ENCODE peak calls at places on chromosomes 12 and 14, in five cellular contexts. X is colonic mucosa, V is endodermal cell, M is PC-3, B is IMR-90. K is an unnamed sample.

GRCh38 chr14:29724991-29725390 is 202.7 kb downstream of the PRKD1 start:
- DNase-seq in V (peak; percentile 69), B (peak; percentile 63), X (no peak), M (no peak), K (no peak)

GRCh38 chr14:34436118-34436905 is 25.7 kb downstream of the SPTSSA start:
- DNase-seq in X (no peak), B (peak; percentile 87), M (peak; percentile 79), V (no peak), K (peak; percentile 55)

GRCh38 chr14:64645220-64645891 is 58.9 kb upstream of the PLEKHG3 start:
- DNase-seq in V (peak; percentile 87), M (no peak), B (peak; percentile 97), X (no peak), K (peak; percentile 24)

GRCh38 chr12:82793882-82794281 is 107.2 kb downstream of the TMTC2 start:
- DNase-seq in V (peak; percentile 65), B (no peak), M (no peak), X (no peak), K (no peak)

GRCh38 chr12:114371733-114372132 is 34.2 kb downstream of the TBX5 start:
- DNase-seq in X (no peak), M (no peak), V (no peak), B (no peak), K (no peak)

GRCh38 chr12:106123551-106123991 is 15.2 kb downstream of the NUAK1 start:
- DNase-seq in V (peak; percentile 58), B (no peak), M (peak; percentile 55), X (no peak), K (no peak)

GRCh38 chr12:71846322-71846940 is 6.9 kb downstream of the TBC1D15 start:
- DNase-seq in V (no peak), B (peak; percentile 47), M (peak; percentile 62), X (no peak), K (peak; percentile 33)

GRCh38 chr12:20463920-20464524 is 95.7 kb downstream of the PDE3A start:
- DNase-seq in B (peak; percentile 16), X (no peak), M (peak; percentile 41), V (no peak), K (peak; percentile 13)

GRCh38 chr14:69363055-69363454 is 35.0 kb downstream of the ERH start:
- DNase-seq in X (no peak), M (no peak), V (peak; percentile 87), B (peak; percentile 33), K (peak; percentile 6)

GRCh38 chr12:89080797-89081470 is 271.4 kb downstream of the DUSP6 start:
- DNase-seq in X (no peak), B (peak; percentile 30), V (no peak), M (peak; percentile 37), K (no peak)

GRCh38 chr14:79332504-79333197 is 878.7 kb downstream of the DIO2 start:
- DNase-seq in X (no peak), B (peak; percentile 26), M (no peak), V (peak; percentile 73), K (no peak)

GRCh38 chr14:106185837-106186233 is 659.5 kb downstream of the TMEM121 start:
- DNase-seq in V (no peak), M (no peak), X (peak; percentile 32), B (no peak), K (no peak)

GRCh38 chr12:123131879-123132402 is 18.9 kb downstream of the PITPNM2 start:
- DNase-seq in V (peak; percentile 62), X (peak; percentile 71), B (no peak), M (no peak), K (no peak)

GRCh38 chr12:26704684-26705475 is 128.1 kb downstream of the ITPR2 start:
- DNase-seq in X (no peak), B (peak; percentile 47), M (peak; percentile 28), V (no peak), K (peak; percentile 20)

GRCh38 chr14:36271939-36272907 is 48.2 kb downstream of the MBIP start:
- DNase-seq in V (no peak), X (peak; percentile 40), B (peak; percentile 5), M (no peak), K (no peak)

GRCh38 chr14:56341766-56342418 is 223.7 kb downstream of the PELI2 start:
- DNase-seq in V (no peak), X (no peak), B (peak; percentile 92), M (no peak), K (no peak)

GRCh38 chr12:30753761-30754382 is 879 bp downstream of the CAPRIN2 start:
- DNase-seq in V (no peak), M (peak; percentile 12), B (peak; percentile 32), X (no peak), K (no peak)

GRCh38 chr14:68486033-68486732 is 306.7 kb downstream of the ZFP36L1 start:
- DNase-seq in V (no peak), M (no peak), X (no peak), B (no peak), K (peak; percentile 50)

GRCh38 chr12:46627686-46628085 is 198.1 kb downstream of the SLC38A4 start:
- DNase-seq in M (no peak), X (no peak), B (peak; percentile 61), V (no peak), K (no peak)

GRCh38 chr12:118981285-118982201 is at the start of gene SRRM4:
- DNase-seq in V (peak; percentile 97), M (no peak), X (no peak), B (no peak), K (no peak)

GRCh38 chr14:93234798-93235197 is 27.7 kb downstream of the UBR7 start:
- DNase-seq in V (no peak), B (peak; percentile 85), M (peak; percentile 94), X (no peak), K (no peak)

GRCh38 chr14:93230539-93230938 is 23.5 kb downstream of the UBR7 start:
- DNase-seq in B (no peak), X (no peak), M (no peak), V (no peak), K (no peak)

GRCh38 chr14:93228550-93228949 is 21.5 kb downstream of the UBR7 start:
- DNase-seq in X (no peak), M (no peak), V (no peak), B (no peak), K (no peak)

GRCh38 chr14:93232159-93232558 is 25.1 kb downstream of the UBR7 start:
- DNase-seq in X (no peak), M (no peak), B (no peak), V (no peak), K (no peak)

DNA sequence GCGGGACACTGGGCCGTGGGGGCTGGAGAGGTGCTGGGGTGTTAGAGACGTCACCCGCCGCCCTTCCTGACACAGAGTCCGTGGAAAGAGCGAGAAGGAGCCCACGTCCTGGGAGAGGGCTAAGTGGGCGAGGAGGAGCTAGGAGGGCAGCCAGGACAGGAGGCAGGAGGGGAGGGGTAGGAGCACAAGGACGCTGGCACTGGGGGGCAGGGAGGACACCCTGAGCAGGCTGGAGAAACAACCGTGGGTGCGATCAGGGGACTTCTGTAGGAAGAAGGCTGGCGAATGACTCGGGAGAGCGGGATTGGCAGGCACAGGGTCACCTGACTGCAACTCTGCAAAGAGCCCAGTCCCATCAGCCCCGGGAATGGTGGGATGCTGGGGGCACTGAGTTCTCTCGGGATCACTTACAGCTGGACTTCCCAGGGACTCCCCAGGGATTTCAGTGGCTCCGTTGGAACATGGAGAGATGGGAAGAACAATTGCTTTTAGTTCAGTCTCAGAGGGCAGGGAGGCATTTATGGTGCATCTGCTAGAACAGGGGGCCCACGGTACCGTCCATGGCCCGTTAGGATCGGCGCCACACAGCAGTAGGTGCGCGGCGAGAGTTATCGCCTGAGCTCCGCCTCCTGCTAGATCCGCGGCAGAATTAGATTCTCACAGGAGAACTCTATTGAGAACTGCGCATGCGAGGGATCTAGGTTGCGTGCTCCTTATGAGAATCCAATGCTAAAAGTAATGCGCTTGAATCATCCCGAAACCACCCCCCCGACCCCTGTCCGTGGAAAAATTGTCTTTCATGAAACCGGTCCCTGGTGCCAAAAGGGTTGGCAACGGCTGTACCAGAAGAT is 24.3 kb downstream of the UBR7 start:
- DNase-seq in B (peak; percentile 59), X (no peak), M (peak; percentile 21), V (no peak), K (no peak)
- H3K9ac ChIP-seq in B (peak overlapping the region; percentile 65), X (no peak overlapping the region), M (peak overlapping the region; percentile 53), V (no peak overlapping the region), K (no peak overlapping the region)

DNA sequence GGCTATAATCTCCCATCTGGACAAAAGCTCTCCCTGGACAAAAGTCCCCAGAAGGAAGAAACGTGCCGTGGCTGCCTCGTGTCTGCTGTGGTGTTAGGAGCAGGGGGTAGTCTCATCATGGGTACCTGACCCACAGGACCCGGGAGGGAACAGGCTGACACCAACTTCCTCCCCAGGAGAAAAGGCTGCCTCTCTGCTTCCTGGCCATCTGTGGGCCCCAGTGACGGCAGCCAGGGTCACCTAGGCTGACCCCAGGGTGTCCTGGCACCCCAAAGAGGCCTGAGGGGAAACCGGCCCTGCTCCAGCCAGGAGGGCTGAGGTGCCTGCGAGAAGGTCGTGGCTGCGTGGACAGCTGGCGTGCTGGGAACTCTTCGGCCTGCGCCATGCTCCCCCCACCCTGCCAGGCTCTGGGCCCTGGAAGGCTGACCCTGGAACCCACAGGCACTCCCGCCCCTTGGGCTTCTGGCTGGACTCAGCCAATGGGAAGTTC is 133.9 kb downstream of the RFLNA start:
- DNase-seq in M (no peak), V (no peak), B (peak; percentile 65), X (no peak), K (no peak)
- H3K9ac ChIP-seq in M (no peak overlapping the region), V (no peak overlapping the region), B (peak overlapping the region; percentile 8), X (no peak overlapping the region), K (no peak overlapping the region)

GRCh38 chr12:4628406-4628805 is 20.4 kb downstream of the AKAP3 start:
- DNase-seq in M (peak; percentile 3), V (no peak), X (no peak), B (no peak), K (no peak)
- H3K9ac ChIP-seq in M (no peak overlapping the region), V (no peak overlapping the region), X (no peak overlapping the region), B (no peak overlapping the region), K (no peak overlapping the region)

GRCh38 chr14:23416801-23417200 is 8.7 kb upstream of the MYH6 start:
- DNase-seq in M (no peak), B (no peak), X (no peak), V (no peak), K (no peak)
- H3K9ac ChIP-seq in M (no peak overlapping the region), B (no peak overlapping the region), X (no peak overlapping the region), V (no peak overlapping the region), K (no peak overlapping the region)

GRCh38 chr12:130879212-130879686 is 7.4 kb downstream of the RAN start:
- DNase-seq in V (peak; percentile 72), X (no peak), B (no peak), M (no peak), K (no peak)

GRCh38 chr12:130878193-130879185 is 6.6 kb downstream of the RAN start:
- DNase-seq in B (no peak), X (no peak), V (peak; percentile 69), M (no peak), K (no peak)

GRCh38 chr12:130880411-130880885 is 8.6 kb downstream of the RAN start:
- DNase-seq in M (no peak), B (no peak), V (peak; percentile 50), X (no peak), K (no peak)

GRCh38 chr12:130881046-130881445 is 9.2 kb downstream of the RAN start:
- DNase-seq in X (no peak), V (peak; percentile 45), B (no peak), M (no peak), K (no peak)

DNA sequence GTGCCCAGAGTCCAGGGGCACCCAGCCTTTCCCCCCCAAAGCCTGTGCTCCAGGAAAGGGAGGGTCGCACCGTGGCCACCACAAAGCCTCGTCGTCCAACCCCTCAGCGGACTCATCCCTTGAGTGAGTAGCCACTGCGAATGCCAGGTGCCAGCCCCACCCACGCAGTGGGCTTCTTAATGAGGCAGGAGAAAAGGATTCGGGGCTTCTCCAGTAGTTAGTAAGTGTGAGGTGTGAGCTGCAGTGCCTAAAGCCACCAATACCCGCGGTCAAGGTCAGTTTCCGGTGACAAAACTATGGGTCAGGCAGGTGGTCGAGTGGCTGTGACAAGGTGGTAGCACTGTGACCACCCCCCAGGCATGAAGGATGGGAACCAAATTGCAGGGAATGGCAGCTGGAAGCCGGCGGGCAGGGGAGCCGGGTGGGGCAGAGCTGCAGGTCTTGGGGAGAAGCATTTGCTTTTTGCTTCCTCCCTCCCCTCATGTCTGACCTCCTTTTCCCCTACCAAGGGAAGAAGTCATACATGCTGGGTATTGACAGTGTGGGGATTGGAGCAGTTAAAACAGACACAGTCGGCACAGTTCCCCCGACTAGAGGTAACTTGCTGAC is 8.0 kb downstream of the RAN start:
- DNase-seq in M (no peak), X (no peak), V (peak; percentile 76), B (no peak), K (no peak)
- H3K9ac ChIP-seq in M (no peak overlapping the region), X (no peak overlapping the region), V (no peak overlapping the region), B (no peak overlapping the region), K (no peak overlapping the region)